ENCODE peak calls at places on chromosomes 7 and 10, in four cellular contexts. One of them, this sample, is unnamed.
A peak's percentile ranks its signal among the peaks of the same experiment; 100 is the strongest.

GRCh38 chr7:48118041-48118440 is 29.0 kb downstream of the UPP1 start:
- DNase-seq in aorta: no peak
- DNase-seq in cardiac muscle cell: no peak
- DNase-seq in colonic mucosa: no peak
- DNase-seq in this sample: no peak

GRCh38 chr7:85176197-85176596 is 10.7 kb downstream of the SEMA3D start:
- DNase-seq in cardiac muscle cell: no peak
- DNase-seq in aorta: no peak
- DNase-seq in colonic mucosa: no peak
- DNase-seq in this sample: no peak

GRCh38 chr7:150863946-150864345 is 11.6 kb downstream of the AOC1 start:
- DNase-seq in aorta: no peak
- DNase-seq in colonic mucosa: no peak
- DNase-seq in cardiac muscle cell: no peak
- DNase-seq in this sample: no peak

GRCh38 chr7:4682621-4683042 is 537 bp downstream of the FOXK1 start:
- DNase-seq in aorta: peak; percentile 73
- DNase-seq in cardiac muscle cell: peak; percentile 50
- DNase-seq in colonic mucosa: peak; percentile 46
- DNase-seq in this sample: peak; percentile 36

GRCh38 chr10:129542589-129542988 is 75.5 kb downstream of the MGMT start:
- DNase-seq in cardiac muscle cell: no peak
- DNase-seq in aorta: no peak
- DNase-seq in colonic mucosa: no peak
- DNase-seq in this sample: no peak

GRCh38 chr10:103192089-103192450 is 1.0 kb downstream of the NT5C2 start:
- DNase-seq in aorta: no peak
- DNase-seq in cardiac muscle cell: no peak
- DNase-seq in colonic mucosa: no peak
- DNase-seq in this sample: no peak

GRCh38 chr10:36474456-36474855 is 650.9 kb upstream of the ANKRD30A start:
- DNase-seq in aorta: no peak
- DNase-seq in colonic mucosa: no peak
- DNase-seq in cardiac muscle cell: no peak
- DNase-seq in this sample: no peak

GRCh38 chr10:78540355-78541076 is 506.9 kb downstream of the RPS24 start:
- DNase-seq in aorta: no peak
- DNase-seq in colonic mucosa: no peak
- DNase-seq in cardiac muscle cell: no peak
- DNase-seq in this sample: no peak

GRCh38 chr7:46695045-46695708 is 774.1 kb upstream of the IGFBP3 start:
- DNase-seq in aorta: no peak
- DNase-seq in cardiac muscle cell: no peak
- DNase-seq in colonic mucosa: no peak
- DNase-seq in this sample: no peak

GRCh38 chr7:66500087-66500486 is 128.6 kb upstream of the KCTD7 start:
- DNase-seq in aorta: no peak
- DNase-seq in cardiac muscle cell: no peak
- DNase-seq in colonic mucosa: no peak
- DNase-seq in this sample: no peak

GRCh38 chr10:86802709-86803108 is 46.3 kb downstream of the BMPR1A start:
- DNase-seq in colonic mucosa: no peak
- DNase-seq in aorta: no peak
- DNase-seq in cardiac muscle cell: no peak
- DNase-seq in this sample: no peak

GRCh38 chr10:1233031-1233430 is 176.8 kb downstream of the WDR37 start:
- DNase-seq in cardiac muscle cell: no peak
- DNase-seq in aorta: no peak
- DNase-seq in colonic mucosa: no peak
- DNase-seq in this sample: no peak

GRCh38 chr10:31596765-31597164 is 277.7 kb downstream of the ZEB1 start:
- DNase-seq in colonic mucosa: no peak
- DNase-seq in aorta: no peak
- DNase-seq in cardiac muscle cell: no peak
- DNase-seq in this sample: no peak

DNA sequence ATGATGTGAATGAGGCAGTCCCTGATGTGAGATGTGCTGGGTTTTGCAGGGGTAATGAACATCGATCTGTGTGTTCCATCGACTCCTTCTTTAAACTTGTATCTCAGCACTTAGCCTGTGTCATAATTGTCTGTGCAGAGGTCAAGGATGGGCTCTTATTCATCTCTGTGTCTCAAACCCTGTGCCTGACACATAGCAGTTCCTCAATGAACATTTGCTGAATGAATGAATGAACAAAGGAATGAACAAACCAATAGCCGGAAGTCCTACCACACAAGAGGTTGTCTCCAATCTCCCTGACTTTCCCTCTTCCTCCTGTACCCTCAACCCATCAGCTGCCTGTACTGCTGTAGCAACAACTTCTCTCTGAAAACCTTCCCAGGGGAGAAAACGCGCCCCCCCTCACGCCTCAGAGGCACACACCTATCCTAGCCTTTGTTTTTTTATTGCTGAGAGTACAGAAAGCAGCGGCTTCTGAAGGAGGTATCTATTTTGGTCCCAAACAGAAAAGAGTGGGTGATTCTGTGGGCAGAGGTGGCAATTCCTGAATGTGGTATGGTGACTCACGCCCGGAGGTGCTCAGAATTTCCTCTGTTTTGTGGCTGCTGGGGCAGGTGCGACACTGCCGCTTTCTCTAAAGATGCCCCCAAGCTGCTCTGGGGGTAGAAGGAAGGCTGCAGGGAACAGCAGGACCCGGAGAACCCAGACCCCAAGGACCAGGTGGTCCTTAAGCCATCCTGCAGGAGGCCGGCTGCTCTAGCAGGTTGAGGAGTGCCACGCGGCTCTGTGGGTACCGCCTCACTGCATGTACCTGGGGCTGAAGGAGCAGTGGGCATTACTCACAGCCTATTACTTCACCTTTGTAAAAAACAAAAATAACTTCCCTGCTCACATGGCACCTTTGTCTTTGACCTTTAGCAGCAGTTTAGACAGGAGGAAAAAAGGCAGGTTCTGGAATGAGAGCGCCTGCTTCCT is 9.6 kb downstream of the IL2RA start:
- DNase-seq in aorta: no peak
- DNase-seq in colonic mucosa: peak; percentile 20
- DNase-seq in cardiac muscle cell: no peak
- DNase-seq in this sample: no peak
- H3K27ac ChIP-seq in aorta: no peak overlapping the region
- H3K27ac ChIP-seq in colonic mucosa: no peak overlapping the region
- H3K27ac ChIP-seq in cardiac muscle cell: no peak overlapping the region
- H3K27ac ChIP-seq in this sample: no peak overlapping the region

GRCh38 chr10:89217057-89217990 is 10.2 kb upstream of the CH25H start:
- DNase-seq in aorta: no peak
- DNase-seq in colonic mucosa: peak; percentile 71
- DNase-seq in cardiac muscle cell: peak; percentile 74
- DNase-seq in this sample: no peak
- H3K27ac ChIP-seq in aorta: no peak overlapping the region
- H3K27ac ChIP-seq in colonic mucosa: no peak overlapping the region
- H3K27ac ChIP-seq in cardiac muscle cell: peak overlapping the region; percentile 8
- H3K27ac ChIP-seq in this sample: no peak overlapping the region

GRCh38 chr10:132408823-132409666 is 12.0 kb downstream of the PWWP2B start:
- DNase-seq in aorta: no peak
- DNase-seq in cardiac muscle cell: no peak
- DNase-seq in colonic mucosa: peak; percentile 85
- DNase-seq in this sample: no peak

GRCh38 chr10:132411561-132412253 is 14.7 kb downstream of the PWWP2B start:
- DNase-seq in cardiac muscle cell: no peak
- DNase-seq in colonic mucosa: peak; percentile 74
- DNase-seq in aorta: no peak
- DNase-seq in this sample: no peak

GRCh38 chr10:132409667-132410028 is 12.6 kb downstream of the PWWP2B start:
- DNase-seq in colonic mucosa: no peak
- DNase-seq in cardiac muscle cell: no peak
- DNase-seq in aorta: no peak
- DNase-seq in this sample: no peak

GRCh38 chr10:132410779-132411532 is 14.0 kb downstream of the PWWP2B start:
- DNase-seq in aorta: no peak
- DNase-seq in colonic mucosa: no peak
- DNase-seq in cardiac muscle cell: no peak
- DNase-seq in this sample: no peak

GRCh38 chr10:132410056-132410778 is 13.2 kb downstream of the PWWP2B start:
- DNase-seq in colonic mucosa: no peak
- DNase-seq in aorta: no peak
- DNase-seq in cardiac muscle cell: no peak
- DNase-seq in this sample: no peak
- H3K27ac ChIP-seq in colonic mucosa: peak overlapping the region; percentile 78
- H3K27ac ChIP-seq in aorta: no peak overlapping the region
- H3K27ac ChIP-seq in cardiac muscle cell: no peak overlapping the region
- H3K27ac ChIP-seq in this sample: no peak overlapping the region

GRCh38 chr10:58903071-58903470 is 273.4 kb upstream of the PHYHIPL start:
- DNase-seq in cardiac muscle cell: no peak
- DNase-seq in aorta: no peak
- DNase-seq in colonic mucosa: no peak
- DNase-seq in this sample: no peak

GRCh38 chr10:58894929-58895328 is 281.5 kb upstream of the PHYHIPL start:
- DNase-seq in colonic mucosa: no peak
- DNase-seq in aorta: no peak
- DNase-seq in cardiac muscle cell: peak; percentile 44
- DNase-seq in this sample: no peak

GRCh38 chr10:58898854-58899573 is 277.4 kb upstream of the PHYHIPL start:
- DNase-seq in colonic mucosa: no peak
- DNase-seq in aorta: no peak
- DNase-seq in cardiac muscle cell: no peak
- DNase-seq in this sample: no peak

GRCh38 chr10:58896229-58896628 is 280.2 kb upstream of the PHYHIPL start:
- DNase-seq in colonic mucosa: no peak
- DNase-seq in cardiac muscle cell: no peak
- DNase-seq in aorta: no peak
- DNase-seq in this sample: no peak

DNA sequence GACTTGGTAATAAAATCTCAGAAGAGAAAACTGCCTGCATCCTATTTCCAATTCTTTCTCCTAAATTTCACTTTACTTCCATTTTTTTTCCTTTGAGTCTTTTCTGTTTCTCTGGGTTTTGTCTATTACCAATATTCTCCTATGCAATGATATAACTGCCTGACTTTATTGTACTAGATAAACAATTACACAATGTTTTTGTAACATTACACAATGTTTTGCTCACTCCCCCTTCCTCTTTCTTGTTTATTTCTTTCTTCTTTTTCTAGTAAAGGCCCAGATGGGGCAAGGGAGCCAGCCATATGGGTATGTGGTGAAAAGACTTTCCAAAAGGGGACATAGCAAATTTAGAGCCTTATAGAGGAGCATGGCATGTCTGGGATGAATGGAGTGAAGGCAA is 278.7 kb upstream of the PHYHIPL start:
- DNase-seq in aorta: no peak
- DNase-seq in colonic mucosa: no peak
- DNase-seq in cardiac muscle cell: no peak
- DNase-seq in this sample: no peak
- H3K27ac ChIP-seq in aorta: no peak overlapping the region
- H3K27ac ChIP-seq in colonic mucosa: no peak overlapping the region
- H3K27ac ChIP-seq in cardiac muscle cell: no peak overlapping the region
- H3K27ac ChIP-seq in this sample: no peak overlapping the region

DNA sequence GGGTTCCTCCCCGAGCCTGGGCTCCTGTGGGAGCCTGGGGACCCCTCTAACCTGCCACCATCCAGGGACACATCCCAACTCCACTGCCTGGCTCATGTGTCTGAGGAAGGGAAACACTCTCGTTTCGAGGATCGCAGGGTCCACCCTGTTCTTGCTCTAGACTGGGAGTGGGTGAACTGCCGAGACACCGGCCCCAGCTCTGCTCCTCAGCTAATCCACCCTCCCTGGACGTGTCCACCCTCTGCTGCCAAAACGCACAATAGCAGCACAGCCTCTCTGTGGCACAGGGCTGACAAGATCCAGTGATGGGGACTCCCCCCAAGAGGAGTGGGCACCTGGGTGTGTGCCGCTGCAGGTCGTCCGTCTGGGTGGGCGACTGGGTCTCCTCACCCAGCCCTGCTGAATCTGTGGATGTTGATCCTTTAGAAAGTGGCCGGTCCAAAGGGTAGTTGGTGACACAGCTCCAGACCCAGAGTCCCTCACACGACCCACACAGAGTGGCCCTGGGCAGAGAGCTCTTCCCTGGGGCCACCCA is 65.2 kb upstream of the FAM20C start:
- DNase-seq in aorta: no peak
- DNase-seq in cardiac muscle cell: no peak
- DNase-seq in colonic mucosa: no peak
- DNase-seq in this sample: no peak
- H3K27ac ChIP-seq in aorta: no peak overlapping the region
- H3K27ac ChIP-seq in cardiac muscle cell: no peak overlapping the region
- H3K27ac ChIP-seq in colonic mucosa: no peak overlapping the region
- H3K27ac ChIP-seq in this sample: no peak overlapping the region

GRCh38 chr10:13099144-13099665 is 758 bp upstream of the OPTN start:
- DNase-seq in cardiac muscle cell: no peak
- DNase-seq in aorta: no peak
- DNase-seq in colonic mucosa: peak; percentile 70
- DNase-seq in this sample: no peak

GRCh38 chr10:13099666-13100348 is at the start of gene OPTN:
- DNase-seq in aorta: peak; percentile 84
- DNase-seq in colonic mucosa: peak; percentile 81
- DNase-seq in cardiac muscle cell: peak; percentile 81
- DNase-seq in this sample: peak; percentile 18

GRCh38 chr10:13103554-13103953 is 3.6 kb downstream of the OPTN start:
- DNase-seq in cardiac muscle cell: no peak
- DNase-seq in colonic mucosa: no peak
- DNase-seq in aorta: no peak
- DNase-seq in this sample: no peak

GRCh38 chr10:13102002-13102794 is 2.2 kb downstream of the OPTN start:
- DNase-seq in cardiac muscle cell: no peak
- DNase-seq in aorta: no peak
- DNase-seq in colonic mucosa: no peak
- DNase-seq in this sample: no peak

DNA sequence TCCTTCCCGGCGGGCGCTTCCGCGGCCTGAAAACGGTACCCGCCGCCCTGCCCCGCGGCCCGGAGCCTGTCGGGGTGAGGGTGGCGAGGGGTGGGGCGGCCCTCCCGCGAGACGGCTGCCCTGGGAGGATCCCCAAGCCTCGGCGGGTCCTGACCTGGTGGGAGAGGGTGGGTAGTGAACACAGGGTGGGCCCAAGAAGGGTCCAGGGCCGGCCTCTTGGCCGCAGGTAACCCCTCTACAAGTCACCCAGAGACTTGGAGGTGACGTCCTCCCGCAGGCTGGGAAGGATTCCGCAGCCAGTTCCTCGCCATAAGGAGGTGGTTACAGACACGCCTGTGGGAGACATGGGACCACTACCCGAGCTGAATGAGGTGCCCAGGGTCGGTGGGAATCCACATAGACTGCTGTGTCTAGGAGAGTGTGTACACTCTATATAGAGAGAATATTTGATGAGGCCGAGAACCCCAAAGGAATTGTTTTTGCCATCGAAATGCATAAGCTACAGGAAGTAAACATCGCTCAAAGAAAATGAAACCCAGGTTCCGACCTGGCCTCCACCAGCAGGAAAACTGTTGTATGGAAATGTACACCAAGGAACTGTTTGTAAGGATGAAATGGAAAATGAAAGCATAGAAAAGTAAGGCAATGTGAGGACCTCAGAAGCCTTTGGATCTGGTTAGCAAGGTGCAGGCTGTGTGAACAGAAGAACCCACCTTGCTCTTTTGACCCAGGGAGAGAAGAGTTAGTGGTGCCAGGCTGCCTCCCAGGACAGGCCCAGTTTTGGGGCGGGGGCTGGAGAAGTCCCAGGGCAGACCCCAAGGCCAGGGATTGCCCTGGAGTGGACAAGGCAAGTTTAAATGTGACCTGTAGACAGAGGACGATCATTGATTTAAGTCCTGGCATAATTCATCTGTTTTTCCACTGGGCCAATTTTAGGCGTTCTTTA is 659 bp downstream of the OPTN start:
- DNase-seq in colonic mucosa: peak; percentile 60
- DNase-seq in cardiac muscle cell: no peak
- DNase-seq in aorta: peak; percentile 67
- DNase-seq in this sample: no peak
- H3K27ac ChIP-seq in colonic mucosa: peak overlapping the region; percentile 93
- H3K27ac ChIP-seq in cardiac muscle cell: no peak overlapping the region
- H3K27ac ChIP-seq in aorta: peak overlapping the region; percentile 3
- H3K27ac ChIP-seq in this sample: peak overlapping the region; percentile 81

This sample was measured in epithelial cell of prostate.